ENCODE peak calls at places on chromosomes 3 and 15, in eight cellular contexts. One of them, this sample, is unnamed.

GRCh38 chr3:141955163-141955562 is 78.7 kb downstream of the ATP1B3 start:
- DNase-seq in NCI-H774: no peak
- DNase-seq in WERI-Rb-1: peak; percentile 78
- DNase-seq in lung: no peak
- DNase-seq in ascending aorta: no peak
- DNase-seq in NCI-H226: no peak
- DNase-seq in HS-5: no peak
- DNase-seq in AG04450: no peak
- DNase-seq in this sample: no peak

GRCh38 chr3:160739079-160739478 is 17.0 kb upstream of the PPM1L start:
- DNase-seq in HS-5: no peak
- DNase-seq in NCI-H774: no peak
- DNase-seq in ascending aorta: peak; percentile 79
- DNase-seq in WERI-Rb-1: no peak
- DNase-seq in AG04450: no peak
- DNase-seq in NCI-H226: no peak
- DNase-seq in lung: no peak
- DNase-seq in this sample: no peak

GRCh38 chr15:68126415-68126814 is 72.3 kb downstream of the PIAS1 start:
- DNase-seq in ascending aorta: no peak
- DNase-seq in WERI-Rb-1: no peak
- DNase-seq in lung: no peak
- DNase-seq in HS-5: no peak
- DNase-seq in NCI-H226: peak; percentile 51
- DNase-seq in NCI-H774: no peak
- DNase-seq in AG04450: no peak
- DNase-seq in this sample: no peak

GRCh38 chr3:89571707-89572106 is 464.3 kb downstream of the EPHA3 start:
- DNase-seq in NCI-H774: no peak
- DNase-seq in NCI-H226: no peak
- DNase-seq in lung: no peak
- DNase-seq in ascending aorta: no peak
- DNase-seq in HS-5: no peak
- DNase-seq in WERI-Rb-1: no peak
- DNase-seq in AG04450: no peak
- DNase-seq in this sample: no peak

GRCh38 chr15:100740105-100740504 is 137.7 kb downstream of the ASB7 start:
- DNase-seq in AG04450: peak; percentile 86
- DNase-seq in HS-5: no peak
- DNase-seq in ascending aorta: no peak
- DNase-seq in NCI-H774: no peak
- DNase-seq in WERI-Rb-1: no peak
- DNase-seq in lung: no peak
- DNase-seq in NCI-H226: no peak
- DNase-seq in this sample: no peak

GRCh38 chr3:146542179-146542578 is 2.2 kb downstream of the PLSCR1 start:
- DNase-seq in NCI-H774: no peak
- DNase-seq in lung: no peak
- DNase-seq in NCI-H226: no peak
- DNase-seq in AG04450: no peak
- DNase-seq in WERI-Rb-1: no peak
- DNase-seq in ascending aorta: no peak
- DNase-seq in HS-5: no peak
- DNase-seq in this sample: no peak

GRCh38 chr15:101534376-101534970 is 45.0 kb upstream of the PCSK6 start:
- DNase-seq in NCI-H226: no peak
- DNase-seq in lung: peak; percentile 26
- DNase-seq in WERI-Rb-1: no peak
- DNase-seq in ascending aorta: peak; percentile 22
- DNase-seq in NCI-H774: no peak
- DNase-seq in HS-5: no peak
- DNase-seq in AG04450: no peak
- DNase-seq in this sample: no peak

GRCh38 chr3:142040941-142041575 is 108.3 kb downstream of the TFDP2 start:
- DNase-seq in ascending aorta: no peak
- DNase-seq in AG04450: no peak
- DNase-seq in NCI-H226: no peak
- DNase-seq in lung: no peak
- DNase-seq in WERI-Rb-1: peak; percentile 55
- DNase-seq in NCI-H774: no peak
- DNase-seq in HS-5: no peak
- DNase-seq in this sample: no peak

GRCh38 chr15:58515807-58516206 is 84.0 kb downstream of the LIPC start:
- DNase-seq in AG04450: no peak
- DNase-seq in lung: no peak
- DNase-seq in WERI-Rb-1: no peak
- DNase-seq in ascending aorta: no peak
- DNase-seq in HS-5: no peak
- DNase-seq in NCI-H774: no peak
- DNase-seq in NCI-H226: no peak
- DNase-seq in this sample: no peak

GRCh38 chr3:131526801-131527347 is 24.1 kb upstream of the MRPL3 start:
- DNase-seq in ascending aorta: no peak
- DNase-seq in lung: no peak
- DNase-seq in HS-5: no peak
- DNase-seq in NCI-H226: no peak
- DNase-seq in AG04450: no peak
- DNase-seq in NCI-H774: peak; percentile 63
- DNase-seq in WERI-Rb-1: no peak
- DNase-seq in this sample: peak; percentile 42

GRCh38 chr3:89740881-89741177 is 633.4 kb downstream of the EPHA3 start:
- DNase-seq in ascending aorta: no peak
- DNase-seq in AG04450: peak; percentile 6
- DNase-seq in NCI-H226: no peak
- DNase-seq in HS-5: peak; percentile 22
- DNase-seq in NCI-H774: no peak
- DNase-seq in lung: no peak
- DNase-seq in WERI-Rb-1: no peak
- DNase-seq in this sample: no peak

GRCh38 chr3:15831927-15832326 is 34.1 kb upstream of the ANKRD28 start:
- DNase-seq in AG04450: no peak
- DNase-seq in lung: no peak
- DNase-seq in WERI-Rb-1: no peak
- DNase-seq in NCI-H226: no peak
- DNase-seq in NCI-H774: no peak
- DNase-seq in HS-5: no peak
- DNase-seq in ascending aorta: no peak
- DNase-seq in this sample: no peak

GRCh38 chr15:76377751-76378150 is 41.2 kb downstream of the ISL2 start:
- DNase-seq in lung: no peak
- DNase-seq in ascending aorta: no peak
- DNase-seq in HS-5: no peak
- DNase-seq in AG04450: no peak
- DNase-seq in NCI-H774: no peak
- DNase-seq in NCI-H226: no peak
- DNase-seq in WERI-Rb-1: no peak
- DNase-seq in this sample: no peak

GRCh38 chr3:14386254-14386653 is 16.2 kb upstream of the SLC6A6 start:
- DNase-seq in NCI-H774: no peak
- DNase-seq in ascending aorta: no peak
- DNase-seq in HS-5: no peak
- DNase-seq in WERI-Rb-1: no peak
- DNase-seq in AG04450: no peak
- DNase-seq in NCI-H226: no peak
- DNase-seq in lung: no peak
- DNase-seq in this sample: no peak

GRCh38 chr15:36371509-36371908 is 207.9 kb upstream of the CDIN1 start:
- DNase-seq in HS-5: no peak
- DNase-seq in NCI-H226: no peak
- DNase-seq in lung: no peak
- DNase-seq in AG04450: no peak
- DNase-seq in WERI-Rb-1: no peak
- DNase-seq in ascending aorta: no peak
- DNase-seq in NCI-H774: no peak
- DNase-seq in this sample: no peak

GRCh38 chr3:129052675-129053074 is 7.9 kb upstream of the GP9 start:
- DNase-seq in AG04450: no peak
- DNase-seq in ascending aorta: no peak
- DNase-seq in NCI-H226: no peak
- DNase-seq in HS-5: no peak
- DNase-seq in WERI-Rb-1: no peak
- DNase-seq in NCI-H774: peak; percentile 47
- DNase-seq in lung: no peak
- DNase-seq in this sample: peak; percentile 73

GRCh38 chr3:68290333-68290732 is 635.9 kb upstream of the SUCLG2 start:
- DNase-seq in ascending aorta: no peak
- DNase-seq in WERI-Rb-1: no peak
- DNase-seq in NCI-H774: no peak
- DNase-seq in NCI-H226: no peak
- DNase-seq in lung: no peak
- DNase-seq in HS-5: no peak
- DNase-seq in AG04450: no peak
- DNase-seq in this sample: no peak

This sample was measured in endothelial cell of umbilical vein.